ENCODE peak calls at places on chromosome 15, in seven cellular contexts. X is brain microvascular endothelial cell, M is cardiac fibroblast, T is tibial nerve, P is fibroblast of mammary gland, R is tibial artery, K is epithelial cell of esophagus. J is an unnamed sample.

GRCh38 chr15:78195735-78196201 is 38.6 kb downstream of the ACSBG1 start:
- DNase-seq in X (no peak), M (no peak), T (no peak), P (no peak), R (no peak), K (peak), J (no peak)

GRCh38 chr15:94265009-94265408 is 33.6 kb downstream of the MCTP2 start:
- DNase-seq in X (peak), M (no peak), T (no peak), P (peak), R (no peak), K (peak), J (peak)

GRCh38 chr15:42084465-42085235 is 9.7 kb downstream of the PLA2G4D start:
- DNase-seq in X (peak), M (peak), T (peak), P (peak), R (no peak), K (peak), J (no peak)

GRCh38 chr15:60553163-60553562 is 74.2 kb upstream of the ICE2 start:
- DNase-seq in X (no peak), M (no peak), T (no peak), P (no peak), R (no peak), K (no peak), J (no peak)

GRCh38 chr15:48875241-48875640 is 2.7 kb upstream of the EID1 start:
- DNase-seq in X (no peak), M (no peak), T (no peak), P (no peak), R (no peak), K (no peak), J (no peak)

GRCh38 chr15:51623386-51623938 is 891 bp upstream of the DMXL2 start:
- DNase-seq in X (no peak), M (no peak), T (peak), P (no peak), R (no peak), K (peak), J (peak)

GRCh38 chr15:70084461-70084860 is 13.3 kb downstream of the TLE3 start:
- DNase-seq in X (no peak), M (no peak), T (no peak), P (no peak), R (no peak), K (no peak), J (no peak)

GRCh38 chr15:27885226-27885625 is 213.9 kb downstream of the OCA2 start:
- DNase-seq in X (no peak), M (no peak), T (no peak), P (no peak), R (no peak), K (peak), J (no peak)

GRCh38 chr15:29242466-29243242 is 27.0 kb downstream of the NSMCE3 start:
- DNase-seq in X (peak), M (peak), T (no peak), P (peak), R (no peak), K (no peak), J (no peak)

GRCh38 chr15:99169769-99170311 is 65.0 kb downstream of the SYNM start:
- DNase-seq in X (peak), M (peak), T (peak), P (peak), R (peak), K (no peak), J (peak)

GRCh38 chr15:99167201-99167600 is 62.3 kb downstream of the SYNM start:
- DNase-seq in X (no peak), M (no peak), T (no peak), P (no peak), R (no peak), K (no peak), J (no peak)

GRCh38 chr15:99168601-99169580 is 64.0 kb downstream of the SYNM start:
- DNase-seq in X (no peak), M (no peak), T (no peak), P (no peak), R (no peak), K (no peak), J (no peak)

GRCh38 chr15:99165956-99166689 is 61.2 kb downstream of the SYNM start:
- DNase-seq in X (no peak), M (no peak), T (no peak), P (no peak), R (no peak), K (no peak), J (no peak)

DNA sequence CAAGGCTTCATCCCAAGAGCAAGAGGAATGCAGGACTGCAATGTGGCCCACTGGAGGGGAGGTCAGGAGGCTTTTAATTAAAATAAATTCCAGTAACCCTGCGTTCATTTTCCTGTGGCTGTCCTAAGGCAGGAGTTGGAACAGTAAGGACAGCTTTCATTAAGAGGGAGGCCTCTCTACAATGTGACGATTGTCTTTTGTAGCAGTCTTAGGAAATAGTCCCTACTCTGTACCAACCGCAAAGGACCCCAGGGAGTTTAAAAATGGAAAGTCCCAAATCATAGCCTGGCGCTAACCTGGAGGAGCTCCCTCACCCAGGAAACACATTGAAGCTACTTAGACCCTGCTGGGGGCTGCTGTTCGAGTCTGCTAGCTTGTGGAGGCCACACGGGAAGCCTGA is 62.8 kb downstream of the SYNM start:
- DNase-seq in X (no peak), M (no peak), T (peak), P (no peak), R (no peak), K (no peak), J (no peak)
- TF ChIP-seq CTCF in X (no peak), M (no peak), T (no peak), P (no peak), R (no peak), K (no peak), J (no peak)

DNA sequence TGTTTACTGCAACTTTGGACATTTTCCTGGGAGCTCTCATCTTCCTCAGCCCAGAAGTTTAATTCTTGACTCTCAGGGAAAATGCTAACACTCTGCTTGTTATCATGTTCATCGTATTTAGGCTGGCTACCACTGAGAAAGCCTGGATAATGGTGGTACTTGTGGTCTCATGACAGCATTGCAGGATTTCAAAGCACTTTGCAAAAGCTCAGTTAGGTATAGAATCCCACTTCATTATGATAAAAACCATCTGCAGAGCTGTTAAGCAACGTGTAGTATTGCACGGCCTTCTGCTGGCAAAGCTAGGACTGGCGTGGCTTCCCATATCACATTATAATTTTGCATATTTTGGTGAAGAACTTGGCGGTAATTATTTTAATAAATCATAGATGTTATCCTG is 8.9 kb downstream of the RAB8B start:
- DNase-seq in X (no peak), M (peak), T (no peak), P (no peak), R (no peak), K (no peak), J (no peak)
- H3K4me3 ChIP-seq in X (no peak), M (no peak), T (no peak), P (no peak), R (no peak), K (no peak), J (no peak)

DNA sequence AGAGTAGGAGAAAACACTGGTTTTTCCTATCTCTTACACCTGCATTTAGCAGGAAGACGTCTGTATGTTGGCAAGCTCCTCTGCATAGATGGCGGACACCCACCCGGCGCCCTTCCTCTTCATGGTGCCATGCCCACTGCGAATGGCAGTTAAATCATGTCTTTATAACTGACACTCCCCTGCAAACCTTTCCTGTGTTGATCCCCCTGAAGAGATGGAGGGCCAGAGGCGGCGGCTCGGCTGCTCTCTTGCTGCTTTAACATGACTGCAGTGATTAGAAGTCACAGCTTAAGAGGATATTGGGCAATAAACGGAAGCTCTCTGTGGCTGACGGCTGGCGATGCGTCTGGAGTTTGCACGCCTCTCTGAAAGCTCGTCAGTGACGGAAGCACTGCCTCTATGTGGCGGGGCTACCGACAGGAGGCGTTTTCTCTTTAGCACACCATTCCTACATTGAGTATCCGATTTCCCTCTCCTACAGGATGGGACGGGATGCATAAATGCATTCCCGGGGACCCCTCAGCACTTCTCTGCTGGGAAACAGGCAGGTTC is 25.5 kb upstream of the SNRPA1 start:
- DNase-seq in X (peak), M (peak), T (peak), P (peak), R (peak), K (peak), J (no peak)
- TF ChIP-seq CTCF in X (peak), M (peak), T (no peak), P (no peak), R (no peak), K (peak), J (no peak)

GRCh38 chr15:95973566-95974256 is 356.8 kb upstream of the NR2F2 start:
- DNase-seq in X (no peak), M (no peak), T (no peak), P (no peak), R (no peak), K (no peak), J (no peak)

GRCh38 chr15:95975212-95975611 is 355.3 kb upstream of the NR2F2 start:
- DNase-seq in X (no peak), M (peak), T (no peak), P (no peak), R (no peak), K (no peak), J (no peak)

GRCh38 chr15:95972812-95973211 is 357.7 kb upstream of the NR2F2 start:
- DNase-seq in X (no peak), M (no peak), T (no peak), P (no peak), R (no peak), K (no peak), J (no peak)

GRCh38 chr15:95970326-95970725 is 360.2 kb upstream of the NR2F2 start:
- DNase-seq in X (no peak), M (no peak), T (no peak), P (no peak), R (no peak), K (no peak), J (no peak)

DNA sequence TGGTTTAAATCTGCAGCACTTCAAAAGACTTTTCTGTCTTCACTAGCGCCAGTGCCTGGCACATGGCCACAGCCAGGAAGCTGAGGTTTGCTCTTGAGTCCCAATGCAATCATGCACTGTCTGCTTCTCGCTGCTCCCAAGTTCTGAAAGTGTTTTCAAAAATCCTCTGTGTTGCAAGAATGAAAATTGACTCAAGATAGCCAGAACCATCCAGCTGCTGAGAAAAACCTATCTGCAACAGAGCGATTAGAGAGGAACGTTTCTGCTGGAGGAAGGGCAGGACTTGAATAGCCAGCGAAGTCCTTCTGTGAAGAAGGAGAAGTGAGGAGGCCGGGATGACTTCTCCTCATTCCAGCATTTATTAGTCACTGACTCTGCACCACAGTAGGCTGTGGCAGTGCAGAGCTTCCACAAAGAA is 358.4 kb upstream of the NR2F2 start:
- DNase-seq in X (peak), M (peak), T (peak), P (peak), R (no peak), K (peak), J (no peak)
- H3K4me3 ChIP-seq in X (no peak), M (no peak), T (no peak), P (peak), R (no peak), K (no peak), J (no peak)

DNA sequence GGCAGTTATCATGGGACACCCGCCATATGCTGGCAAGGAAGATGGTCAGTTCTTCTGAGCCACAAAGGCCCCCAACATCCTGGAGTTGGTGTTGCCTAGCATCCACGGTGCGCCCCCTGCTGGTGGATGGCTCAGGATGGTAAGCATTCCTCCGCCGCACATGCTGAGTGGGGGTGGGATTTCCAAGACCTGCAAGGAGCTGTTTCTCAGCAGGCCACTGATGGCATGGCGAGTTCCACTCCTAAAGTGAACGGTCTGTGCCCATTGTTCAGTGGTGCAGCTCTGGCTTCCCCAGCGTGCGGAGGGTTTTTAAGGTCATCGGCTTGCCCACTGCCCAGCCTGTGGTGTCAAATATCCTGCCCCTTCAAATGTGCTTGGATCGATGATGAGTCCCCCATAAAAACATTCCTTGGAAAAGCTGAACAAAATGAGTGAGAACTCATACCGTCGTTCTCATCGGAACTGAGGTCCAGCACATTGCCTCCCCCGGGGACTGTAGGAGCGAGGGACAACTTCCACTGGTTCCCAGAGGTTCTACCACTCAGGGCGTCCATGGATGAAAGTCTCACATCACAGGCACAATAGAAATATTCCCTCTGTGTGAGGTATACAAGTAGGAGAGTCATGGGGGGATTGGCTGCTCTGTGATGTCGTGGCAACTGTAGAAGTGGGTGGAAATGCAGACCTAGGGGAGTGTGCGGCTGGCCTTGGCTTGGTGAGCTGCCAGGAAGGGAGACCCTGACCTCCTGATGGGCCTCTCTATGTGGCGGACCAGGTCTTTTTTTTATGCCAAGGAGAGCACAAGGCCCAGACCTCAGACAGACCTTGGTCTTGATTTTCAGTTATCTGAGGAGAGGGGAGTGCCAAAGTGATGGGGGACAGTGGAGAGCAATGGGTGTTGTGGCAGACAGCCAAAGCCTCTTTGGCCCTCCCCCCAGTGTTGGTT is 102.0 kb downstream of the SNRPN start:
- DNase-seq in X (no peak), M (no peak), T (no peak), P (no peak), R (no peak), K (no peak), J (no peak)
- TF ChIP-seq CTCF in X (peak), M (peak), T (no peak), P (no peak), R (no peak), K (peak), J (no peak)

GRCh38 chr15:85937661-85938060 is 142.0 kb upstream of the AGBL1 start:
- DNase-seq in X (no peak), M (no peak), T (no peak), P (no peak), R (no peak), K (no peak), J (no peak)
- H3K4me3 ChIP-seq in X (no peak), M (no peak), T (no peak), P (no peak), R (no peak), K (no peak), J (no peak)

DNA sequence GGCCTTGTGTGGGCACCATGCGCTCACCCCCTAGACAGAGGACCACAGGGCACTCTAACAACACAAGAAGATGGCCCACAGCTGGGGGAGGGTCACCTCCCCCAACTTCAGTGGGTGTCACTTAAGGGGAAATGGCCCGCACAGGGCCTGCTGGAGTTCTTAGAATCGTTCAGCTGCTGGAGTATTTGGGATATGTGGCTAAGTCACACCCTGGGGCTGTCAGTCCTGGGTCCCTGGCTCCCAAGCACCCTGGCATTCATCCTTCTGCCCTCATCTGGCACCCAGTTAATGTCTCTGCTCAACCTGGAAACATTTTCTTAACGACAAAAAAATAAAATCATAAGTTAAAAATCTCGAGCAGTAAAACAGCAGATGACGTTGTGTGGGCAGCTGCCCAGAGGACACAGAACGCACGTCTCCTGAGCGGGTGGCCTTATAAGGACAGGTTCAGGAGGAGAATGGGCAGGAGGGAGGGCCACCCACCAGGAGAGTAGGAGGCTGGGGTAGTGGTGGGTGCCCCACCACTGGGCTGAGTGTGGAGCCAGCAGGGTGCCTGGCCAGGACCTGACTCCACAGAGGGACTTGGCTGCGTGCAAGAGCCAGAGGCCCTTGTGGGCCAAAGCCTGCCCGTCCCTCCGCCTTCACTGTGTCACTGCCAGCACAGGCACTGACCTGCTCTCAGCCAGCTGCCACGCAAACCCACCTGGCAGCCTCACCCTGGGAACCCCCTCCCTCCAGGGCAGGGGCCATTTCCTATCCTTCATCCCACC is 11.5 kb downstream of the KBTBD13 start:
- DNase-seq in X (no peak), M (no peak), T (peak), P (no peak), R (peak), K (no peak), J (peak)
- TF ChIP-seq CTCF in X (no peak), M (no peak), T (no peak), P (no peak), R (no peak), K (no peak), J (no peak)

GRCh38 chr15:72231066-72231846 is at the start of gene PKM:
- DNase-seq in X (peak), M (peak), T (peak), P (peak), R (peak), K (peak), J (peak)

GRCh38 chr15:72230197-72231065 is 559 bp downstream of the PKM start:
- DNase-seq in X (peak), M (peak), T (peak), P (peak), R (peak), K (peak), J (peak)

GRCh38 chr15:72229947-72230196 is 1.1 kb downstream of the PKM start:
- DNase-seq in X (no peak), M (no peak), T (no peak), P (no peak), R (no peak), K (no peak), J (no peak)

GRCh38 chr15:72233759-72234158 is 2.8 kb upstream of the PKM start:
- DNase-seq in X (no peak), M (no peak), T (no peak), P (peak), R (no peak), K (no peak), J (no peak)

DNA sequence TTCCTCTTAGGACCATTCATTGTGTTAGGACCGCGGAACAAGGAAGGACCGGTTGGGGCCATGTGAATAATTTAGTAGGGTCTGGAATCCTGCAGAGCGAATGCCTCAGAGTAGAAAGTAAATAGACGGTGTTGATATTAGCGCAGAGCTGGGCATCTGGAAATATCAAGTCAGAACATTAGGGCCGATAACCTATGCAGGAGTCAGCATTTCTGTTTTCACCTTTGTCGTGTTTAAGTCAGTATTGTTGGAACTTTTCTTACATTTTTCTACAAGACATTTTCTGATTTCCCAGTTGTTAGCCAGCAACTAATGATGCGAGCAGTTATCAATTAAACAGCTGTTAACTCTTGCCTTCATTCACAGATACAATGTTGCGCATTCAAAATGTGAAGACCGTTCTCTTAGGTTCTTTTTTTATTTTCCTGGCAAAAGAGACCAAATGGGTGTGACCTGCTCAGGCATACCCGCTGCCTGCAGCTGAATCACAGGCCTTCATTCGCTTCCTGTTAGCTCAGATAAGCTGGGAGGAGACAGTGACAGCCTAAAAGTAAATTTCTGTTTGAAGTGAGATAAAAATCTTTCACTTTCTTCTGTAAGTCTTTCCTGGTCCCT is 964 bp upstream of the PKM start:
- DNase-seq in X (peak), M (peak), T (peak), P (peak), R (peak), K (peak), J (peak)
- H3K4me3 ChIP-seq in X (peak), M (peak), T (peak), P (peak), R (peak), K (peak), J (peak)

J was measured in LNCaP clone FGC.